ENCODE peak calls at places on chromosome 3, in seven cellular contexts. One of them, this sample, is unnamed.

GRCh38 chr3:185813691-185814215 is 11.1 kb downstream of the IGF2BP2 start:
- DNase-seq in aorta: no peak
- DNase-seq in BE2C: no peak
- DNase-seq in GM12864: no peak
- DNase-seq in adipocyte: peak; percentile 83
- DNase-seq in GM23248: peak; percentile 70
- DNase-seq in AG04450: peak; percentile 63
- DNase-seq in this sample: peak; percentile 45

GRCh38 chr3:81743096-81744025 is 18.1 kb downstream of the GBE1 start:
- DNase-seq in GM23248: peak; percentile 96
- DNase-seq in AG04450: peak; percentile 91
- DNase-seq in GM12864: no peak
- DNase-seq in adipocyte: peak; percentile 96
- DNase-seq in aorta: no peak
- DNase-seq in BE2C: peak; percentile 9
- DNase-seq in this sample: peak; percentile 99

GRCh38 chr3:78940128-78940527 is 827.7 kb downstream of the ROBO1 start:
- DNase-seq in adipocyte: no peak
- DNase-seq in aorta: no peak
- DNase-seq in GM23248: no peak
- DNase-seq in BE2C: no peak
- DNase-seq in AG04450: no peak
- DNase-seq in GM12864: no peak
- DNase-seq in this sample: no peak

GRCh38 chr3:105511031-105511430 is 144.3 kb downstream of the ALCAM start:
- DNase-seq in adipocyte: no peak
- DNase-seq in GM23248: peak; percentile 47
- DNase-seq in GM12864: no peak
- DNase-seq in BE2C: no peak
- DNase-seq in AG04450: no peak
- DNase-seq in aorta: no peak
- DNase-seq in this sample: peak; percentile 33

GRCh38 chr3:30689202-30689641 is 82.8 kb downstream of the TGFBR2 start:
- DNase-seq in BE2C: peak; percentile 74
- DNase-seq in GM12864: no peak
- DNase-seq in AG04450: no peak
- DNase-seq in GM23248: peak; percentile 70
- DNase-seq in adipocyte: peak; percentile 63
- DNase-seq in aorta: peak; percentile 58
- DNase-seq in this sample: peak; percentile 72

GRCh38 chr3:149085828-149086231 is 503 bp downstream of the HLTF start:
- DNase-seq in AG04450: no peak
- DNase-seq in adipocyte: peak; percentile 54
- DNase-seq in aorta: no peak
- DNase-seq in GM23248: peak; percentile 63
- DNase-seq in BE2C: no peak
- DNase-seq in GM12864: no peak
- DNase-seq in this sample: peak; percentile 42

GRCh38 chr3:50411229-50411628 is 51.9 kb upstream of the TMEM115 start:
- DNase-seq in BE2C: peak; percentile 37
- DNase-seq in AG04450: no peak
- DNase-seq in aorta: no peak
- DNase-seq in adipocyte: no peak
- DNase-seq in GM12864: no peak
- DNase-seq in GM23248: no peak
- DNase-seq in this sample: no peak

GRCh38 chr3:28915711-28916481 is 365.0 kb upstream of the RBMS3 start:
- DNase-seq in adipocyte: peak; percentile 73
- DNase-seq in GM23248: peak; percentile 75
- DNase-seq in AG04450: peak; percentile 61
- DNase-seq in GM12864: no peak
- DNase-seq in aorta: peak; percentile 42
- DNase-seq in BE2C: peak; percentile 47
- DNase-seq in this sample: peak; percentile 81

GRCh38 chr3:65018801-65019200 is 331.0 kb upstream of the ADAMTS9 start:
- DNase-seq in AG04450: no peak
- DNase-seq in BE2C: no peak
- DNase-seq in GM23248: no peak
- DNase-seq in aorta: no peak
- DNase-seq in adipocyte: no peak
- DNase-seq in GM12864: no peak
- DNase-seq in this sample: no peak

GRCh38 chr3:99999541-99999940 is 114.8 kb downstream of the FILIP1L start:
- DNase-seq in BE2C: no peak
- DNase-seq in aorta: no peak
- DNase-seq in GM23248: peak; percentile 58
- DNase-seq in GM12864: no peak
- DNase-seq in AG04450: no peak
- DNase-seq in adipocyte: peak; percentile 56
- DNase-seq in this sample: peak; percentile 74

GRCh38 chr3:185807455-185808068 is 17.3 kb downstream of the IGF2BP2 start:
- DNase-seq in GM23248: peak; percentile 95
- DNase-seq in AG04450: no peak
- DNase-seq in GM12864: no peak
- DNase-seq in aorta: no peak
- DNase-seq in BE2C: no peak
- DNase-seq in adipocyte: no peak
- DNase-seq in this sample: peak; percentile 99

GRCh38 chr3:12706504-12707253 is 42.8 kb upstream of the RAF1 start:
- DNase-seq in BE2C: peak; percentile 62
- DNase-seq in GM23248: peak; percentile 85
- DNase-seq in GM12864: peak; percentile 45
- DNase-seq in AG04450: no peak
- DNase-seq in aorta: peak; percentile 67
- DNase-seq in adipocyte: peak; percentile 73
- DNase-seq in this sample: peak; percentile 79

GRCh38 chr3:72428803-72429202 is 419.4 kb downstream of the SHQ1 start:
- DNase-seq in AG04450: no peak
- DNase-seq in GM23248: no peak
- DNase-seq in aorta: no peak
- DNase-seq in adipocyte: no peak
- DNase-seq in BE2C: no peak
- DNase-seq in GM12864: no peak
- DNase-seq in this sample: no peak

GRCh38 chr3:5304789-5305680 is 117.5 kb downstream of the EDEM1 start:
- DNase-seq in GM23248: peak; percentile 65
- DNase-seq in AG04450: no peak
- DNase-seq in BE2C: peak; percentile 32
- DNase-seq in aorta: no peak
- DNase-seq in GM12864: peak; percentile 24
- DNase-seq in adipocyte: peak; percentile 33
- DNase-seq in this sample: peak; percentile 56

GRCh38 chr3:47283193-47283537 is 421 bp downstream of the KLHL18 start:
- DNase-seq in GM23248: peak; percentile 43
- DNase-seq in adipocyte: peak; percentile 50
- DNase-seq in BE2C: no peak
- DNase-seq in AG04450: no peak
- DNase-seq in aorta: peak; percentile 55
- DNase-seq in GM12864: no peak
- DNase-seq in this sample: no peak

GRCh38 chr3:149314807-149315578 is 18.4 kb downstream of the TM4SF18 start:
- DNase-seq in AG04450: peak; percentile 15
- DNase-seq in BE2C: no peak
- DNase-seq in adipocyte: peak; percentile 69
- DNase-seq in GM12864: no peak
- DNase-seq in GM23248: peak; percentile 89
- DNase-seq in aorta: no peak
- DNase-seq in this sample: peak; percentile 78

GRCh38 chr3:23308986-23309625 is 106.0 kb downstream of the UBE2E2 start:
- DNase-seq in GM23248: no peak
- DNase-seq in BE2C: no peak
- DNase-seq in GM12864: no peak
- DNase-seq in adipocyte: no peak
- DNase-seq in aorta: no peak
- DNase-seq in AG04450: no peak
- DNase-seq in this sample: no peak

GRCh38 chr3:127420355-127420655 is 132.5 kb upstream of the PRR20G start:
- DNase-seq in aorta: no peak
- DNase-seq in adipocyte: no peak
- DNase-seq in BE2C: no peak
- DNase-seq in GM23248: no peak
- DNase-seq in AG04450: no peak
- DNase-seq in GM12864: no peak
- DNase-seq in this sample: no peak

GRCh38 chr3:127206611-127207516 is 13.9 kb downstream of the PRR23E start:
- DNase-seq in AG04450: no peak
- DNase-seq in BE2C: no peak
- DNase-seq in adipocyte: no peak
- DNase-seq in GM12864: no peak
- DNase-seq in aorta: no peak
- DNase-seq in GM23248: no peak
- DNase-seq in this sample: no peak

GRCh38 chr3:168197162-168197561 is 101.4 kb upstream of the GOLIM4 start:
- DNase-seq in adipocyte: no peak
- DNase-seq in GM12864: no peak
- DNase-seq in aorta: no peak
- DNase-seq in GM23248: no peak
- DNase-seq in AG04450: no peak
- DNase-seq in BE2C: no peak
- DNase-seq in this sample: no peak

GRCh38 chr3:66693461-66693912 is 192.7 kb upstream of the LRIG1 start:
- DNase-seq in AG04450: no peak
- DNase-seq in GM12864: no peak
- DNase-seq in GM23248: peak; percentile 8
- DNase-seq in aorta: no peak
- DNase-seq in BE2C: no peak
- DNase-seq in adipocyte: peak; percentile 19
- DNase-seq in this sample: peak; percentile 14

GRCh38 chr3:123871946-123872345 is 12.2 kb downstream of the MYLK start:
- DNase-seq in adipocyte: no peak
- DNase-seq in GM23248: no peak
- DNase-seq in aorta: no peak
- DNase-seq in GM12864: no peak
- DNase-seq in BE2C: no peak
- DNase-seq in AG04450: no peak
- DNase-seq in this sample: peak; percentile 26

GRCh38 chr3:8759038-8759755 is 10.2 kb downstream of the OXTR start:
- DNase-seq in adipocyte: no peak
- DNase-seq in aorta: no peak
- DNase-seq in GM12864: no peak
- DNase-seq in AG04450: no peak
- DNase-seq in GM23248: peak; percentile 0
- DNase-seq in BE2C: no peak
- DNase-seq in this sample: peak; percentile 67

GRCh38 chr3:160616721-160617120 is 51.4 kb upstream of the KPNA4 start:
- DNase-seq in GM12864: no peak
- DNase-seq in AG04450: peak; percentile 33
- DNase-seq in adipocyte: peak; percentile 50
- DNase-seq in BE2C: no peak
- DNase-seq in GM23248: peak; percentile 80
- DNase-seq in aorta: no peak
- DNase-seq in this sample: peak; percentile 56

GRCh38 chr3:59578129-59578528 is 528.3 kb upstream of the CFAP20DC start:
- DNase-seq in adipocyte: no peak
- DNase-seq in BE2C: no peak
- DNase-seq in AG04450: no peak
- DNase-seq in GM12864: no peak
- DNase-seq in GM23248: no peak
- DNase-seq in aorta: no peak
- DNase-seq in this sample: no peak

GRCh38 chr3:197227780-197228574 is 70.4 kb downstream of the DLG1 start:
- DNase-seq in GM12864: no peak
- DNase-seq in BE2C: no peak
- DNase-seq in GM23248: no peak
- DNase-seq in adipocyte: no peak
- DNase-seq in AG04450: no peak
- DNase-seq in aorta: no peak
- DNase-seq in this sample: no peak
- H3K4me3 ChIP-seq in GM12864: no peak overlapping the region
- H3K4me3 ChIP-seq in BE2C: no peak overlapping the region
- H3K4me3 ChIP-seq in GM23248: no peak overlapping the region
- H3K4me3 ChIP-seq in adipocyte: peak overlapping the region; percentile 9
- H3K4me3 ChIP-seq in AG04450: no peak overlapping the region
- H3K4me3 ChIP-seq in aorta: no peak overlapping the region
- H3K4me3 ChIP-seq in this sample: no peak overlapping the region

DNA sequence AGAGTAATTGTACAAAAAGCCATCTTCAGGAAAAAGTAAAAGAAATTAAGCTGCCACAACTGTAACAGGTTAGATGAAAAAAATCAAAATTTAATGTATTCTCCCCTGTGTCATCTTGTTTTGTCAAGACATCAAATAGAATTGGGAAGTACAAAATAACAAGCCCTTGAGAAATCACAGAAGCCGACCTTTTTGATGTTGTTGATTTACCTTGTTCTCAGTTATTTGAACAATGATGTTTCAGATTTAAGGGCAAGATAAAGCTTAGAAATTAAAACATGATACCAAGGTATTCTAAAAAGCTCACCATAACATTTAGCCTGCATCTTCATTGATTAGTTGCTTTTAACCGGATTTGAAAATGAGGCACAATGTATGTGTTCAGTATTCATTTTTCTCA is 523.0 kb downstream of the FOXP1 start:
- DNase-seq in GM12864: no peak
- DNase-seq in GM23248: no peak
- DNase-seq in BE2C: no peak
- DNase-seq in adipocyte: no peak
- DNase-seq in aorta: no peak
- DNase-seq in AG04450: no peak
- DNase-seq in this sample: no peak
- H3K4me3 ChIP-seq in GM12864: no peak overlapping the region
- H3K4me3 ChIP-seq in GM23248: no peak overlapping the region
- H3K4me3 ChIP-seq in BE2C: no peak overlapping the region
- H3K4me3 ChIP-seq in adipocyte: no peak overlapping the region
- H3K4me3 ChIP-seq in aorta: peak overlapping the region; percentile 88
- H3K4me3 ChIP-seq in AG04450: no peak overlapping the region
- H3K4me3 ChIP-seq in this sample: no peak overlapping the region

DNA sequence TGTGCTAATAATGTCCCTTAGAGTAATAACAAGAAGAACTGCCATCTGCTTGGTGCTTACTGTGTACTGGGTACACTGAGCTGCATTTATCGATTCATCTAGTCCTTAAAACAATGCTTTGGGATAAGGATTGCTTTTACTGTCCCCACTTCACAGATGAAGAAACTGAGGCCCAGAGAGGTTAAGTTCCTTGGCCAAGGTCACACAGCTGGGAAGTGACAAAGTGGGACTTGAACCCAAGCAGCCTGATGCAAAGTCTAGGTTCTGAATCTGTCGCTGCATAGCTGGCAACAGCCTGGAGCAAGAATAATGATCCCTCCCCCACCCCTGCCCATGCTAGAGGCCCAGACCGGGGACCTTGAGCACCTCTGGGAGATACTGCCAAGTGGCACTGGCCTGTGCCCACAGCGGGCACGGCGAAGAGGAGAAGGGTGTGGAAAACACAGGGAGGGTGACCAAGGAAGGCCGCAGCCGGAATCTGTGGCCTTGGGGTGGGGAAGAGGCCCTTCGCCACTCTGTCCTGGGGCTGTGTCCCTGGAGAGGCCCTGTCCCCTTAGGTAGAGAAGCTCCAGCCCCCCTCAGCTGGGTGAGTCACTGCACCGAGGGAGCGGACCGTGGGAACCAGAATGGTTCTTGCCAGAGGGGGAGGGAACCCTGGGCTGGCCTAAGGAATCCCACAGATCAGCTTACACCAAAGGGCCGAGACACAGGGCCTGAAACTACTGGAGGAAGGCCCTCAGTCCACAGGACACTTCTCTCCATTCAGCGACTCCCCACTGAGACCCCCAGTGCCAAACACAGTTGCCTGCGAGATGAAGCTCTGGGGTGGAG is 3.5 kb downstream of the PLXND1 start:
- DNase-seq in aorta: peak; percentile 91
- DNase-seq in AG04450: peak; percentile 74
- DNase-seq in BE2C: peak; percentile 28
- DNase-seq in GM23248: peak; percentile 96
- DNase-seq in adipocyte: peak; percentile 96
- DNase-seq in GM12864: no peak
- DNase-seq in this sample: peak; percentile 93
- H3K4me3 ChIP-seq in aorta: no peak overlapping the region
- H3K4me3 ChIP-seq in AG04450: peak overlapping the region; percentile 23
- H3K4me3 ChIP-seq in BE2C: no peak overlapping the region
- H3K4me3 ChIP-seq in GM23248: peak overlapping the region; percentile 72
- H3K4me3 ChIP-seq in adipocyte: peak overlapping the region; percentile 96
- H3K4me3 ChIP-seq in GM12864: no peak overlapping the region
- H3K4me3 ChIP-seq in this sample: peak overlapping the region; percentile 21

GRCh38 chr3:73623996-73624362 is 762 bp downstream of the PDZRN3 start:
- DNase-seq in aorta: peak; percentile 66
- DNase-seq in adipocyte: peak; percentile 86
- DNase-seq in BE2C: peak; percentile 79
- DNase-seq in GM12864: no peak
- DNase-seq in GM23248: peak; percentile 94
- DNase-seq in AG04450: no peak
- DNase-seq in this sample: peak; percentile 75
- H3K4me3 ChIP-seq in aorta: peak overlapping the region; percentile 78
- H3K4me3 ChIP-seq in adipocyte: peak overlapping the region; percentile 86
- H3K4me3 ChIP-seq in BE2C: peak overlapping the region; percentile 76
- H3K4me3 ChIP-seq in GM12864: no peak overlapping the region
- H3K4me3 ChIP-seq in GM23248: peak overlapping the region; percentile 94
- H3K4me3 ChIP-seq in AG04450: peak overlapping the region; percentile 89
- H3K4me3 ChIP-seq in this sample: peak overlapping the region; percentile 67

This sample was measured in fibroblast of mammary gland.